ENCODE peak calls at places on chromosomes 11 and 22, in eight cellular contexts. P, C, L, R, X, K, B and F are unnamed samples.

GRCh38 chr11:65041206-65042035 is at the start of gene SAC3D1:
- DNase-seq in X (no peak), K (peak), P (peak), B (peak), R (no peak), L (peak), C (peak), F (peak)

GRCh38 chr22:24102366-24103200 is 78.7 kb upstream of the SUSD2 start:
- DNase-seq in L (no peak), B (peak), C (no peak), P (peak), R (no peak), X (no peak), K (no peak), F (no peak)

GRCh38 chr11:64742940-64743590 is 877 bp downstream of the RASGRP2 start:
- DNase-seq in L (peak), P (peak), R (no peak), B (peak), K (peak), X (no peak), C (peak), F (peak)

GRCh38 chr11:126930100-126930841 is 70.3 kb downstream of the KIRREL3 start:
- DNase-seq in R (no peak), B (no peak), X (no peak), K (no peak), L (peak), C (no peak), P (no peak), F (no peak)

GRCh38 chr11:87212891-87213290 is 175.2 kb downstream of the TMEM135 start:
- DNase-seq in K (no peak), X (no peak), C (no peak), R (no peak), P (no peak), L (no peak), B (no peak), F (no peak)

GRCh38 chr11:118979434-118979833 is 7.9 kb downstream of the FOXR1 start:
- DNase-seq in B (peak), R (no peak), C (no peak), P (no peak), K (no peak), L (no peak), X (no peak), F (no peak)

GRCh38 chr11:1744879-1745700 is 5.3 kb downstream of the IFITM10 start:
- DNase-seq in B (peak), X (no peak), L (no peak), K (peak), P (peak), C (no peak), R (no peak), F (no peak)

GRCh38 chr11:9075441-9076000 is 15.9 kb downstream of the SCUBE2 start:
- DNase-seq in R (no peak), P (no peak), K (no peak), C (no peak), B (no peak), X (no peak), L (no peak), F (no peak)

GRCh38 chr11:14764213-14764898 is 120.8 kb downstream of the PDE3B start:
- DNase-seq in X (no peak), P (no peak), K (no peak), B (no peak), C (peak), L (no peak), R (no peak), F (no peak)

GRCh38 chr22:19036523-19037273 is 85.5 kb downstream of the DGCR2 start:
- DNase-seq in K (peak), L (no peak), P (peak), R (no peak), B (peak), C (no peak), X (no peak), F (no peak)

GRCh38 chr11:17600316-17601205 is 53.5 kb downstream of the OTOG start:
- DNase-seq in P (no peak), B (peak), C (no peak), K (peak), X (no peak), L (no peak), R (peak), F (peak)

GRCh38 chr11:17598700-17599459 is 51.8 kb downstream of the OTOG start:
- DNase-seq in B (peak), R (peak), X (peak), C (peak), K (peak), P (peak), L (peak), F (peak)

GRCh38 chr22:24137595-24137994 is 43.7 kb upstream of the SUSD2 start:
- DNase-seq in C (no peak), L (peak), R (no peak), B (peak), P (no peak), X (no peak), K (no peak), F (no peak)

GRCh38 chr22:23274146-23274526 is 93.8 kb downstream of the BCR start:
- DNase-seq in L (no peak), R (no peak), C (no peak), P (no peak), K (no peak), B (no peak), X (no peak), F (no peak)

GRCh38 chr11:78868563-78868962 is 293.9 kb upstream of the NARS2 start:
- DNase-seq in K (no peak), R (no peak), B (no peak), X (no peak), L (no peak), P (no peak), C (no peak), F (no peak)

GRCh38 chr11:114228401-114229061 is 67.7 kb upstream of the NNMT start:
- DNase-seq in C (no peak), K (no peak), X (no peak), B (no peak), P (no peak), R (no peak), L (no peak), F (no peak)

GRCh38 chr11:124640660-124641059 is 18.0 kb downstream of the TBRG1 start:
- DNase-seq in R (no peak), C (no peak), P (no peak), B (no peak), K (no peak), L (no peak), X (no peak), F (no peak)

GRCh38 chr11:106063009-106063408 is 14.1 kb downstream of the KBTBD3 start:
- DNase-seq in C (no peak), L (no peak), P (no peak), B (no peak), K (no peak), R (no peak), X (no peak), F (no peak)

GRCh38 chr22:44567846-44568493 is 69.9 kb upstream of the RTL6 start:
- DNase-seq in R (no peak), P (peak), C (peak), B (no peak), X (no peak), K (no peak), L (peak), F (peak)

GRCh38 chr11:1858576-1858975 is 5.7 kb downstream of the LSP1 start:
- DNase-seq in B (no peak), C (no peak), K (peak), L (no peak), R (no peak), X (no peak), P (no peak), F (no peak)

GRCh38 chr22:46053563-46054090 is 76.7 kb upstream of the WNT7B start:
- DNase-seq in R (peak), K (peak), C (peak), P (peak), X (no peak), B (peak), L (peak), F (peak)

GRCh38 chr22:41638124-41638523 is 17.0 kb downstream of the XRCC6 start:
- DNase-seq in P (no peak), B (no peak), X (no peak), R (no peak), L (no peak), C (no peak), K (no peak), F (no peak)

GRCh38 chr22:24414984-24415945 is 12.1 kb upstream of the ADORA2A start:
- DNase-seq in R (no peak), K (no peak), C (no peak), L (no peak), X (no peak), P (no peak), B (peak), F (no peak)

GRCh38 chr11:863389-864117 is 20.9 kb downstream of the TSPAN4 start:
- DNase-seq in P (no peak), K (no peak), R (no peak), L (no peak), C (no peak), X (no peak), B (no peak), F (no peak)

GRCh38 chr11:65714433-65714832 is 2.4 kb downstream of the KAT5 start:
- DNase-seq in B (no peak), L (no peak), K (no peak), R (no peak), X (no peak), P (no peak), C (no peak), F (no peak)

GRCh38 chr11:89489930-89490329 is 1.2 kb downstream of the NOX4 start:
- DNase-seq in B (no peak), R (no peak), X (no peak), L (peak), K (no peak), P (no peak), C (no peak), F (no peak)

GRCh38 chr11:3638513-3638912 is 3.3 kb downstream of the ART5 start:
- DNase-seq in K (no peak), P (no peak), X (no peak), L (no peak), B (peak), R (no peak), C (no peak), F (no peak)

GRCh38 chr22:19879248-19879575 is 24.5 kb upstream of the GNB1L start:
- DNase-seq in P (peak), X (no peak), K (peak), B (no peak), R (no peak), L (no peak), C (no peak), F (no peak)

GRCh38 chr11:108873938-108874337 is 209.1 kb downstream of the DDX10 start:
- DNase-seq in R (no peak), K (no peak), L (no peak), X (no peak), P (no peak), B (peak), C (no peak), F (no peak)

GRCh38 chr11:2892215-2893020 is 6.8 kb upstream of the CDKN1C start:
- DNase-seq in C (peak), B (peak), R (no peak), K (no peak), X (no peak), P (peak), L (peak), F (peak)

GRCh38 chr11:73308003-73308962 is at the start of gene ARHGEF17:
- DNase-seq in C (no peak), K (peak), L (peak), R (peak), B (peak), P (peak), X (no peak), F (peak)

GRCh38 chr22:47848384-47848920 is 1086.0 kb downstream of the TBC1D22A start:
- DNase-seq in X (no peak), C (no peak), P (no peak), K (no peak), R (no peak), L (no peak), B (no peak), F (peak)

GRCh38 chr22:20096574-20097420 is 16.8 kb downstream of the DGCR8 start:
- DNase-seq in X (no peak), C (no peak), L (no peak), R (no peak), B (peak), K (no peak), P (no peak), F (no peak)

GRCh38 chr11:117930668-117931330 is 1.6 kb upstream of the TMPRSS13 start:
- DNase-seq in P (no peak), R (no peak), L (no peak), B (no peak), C (peak), X (no peak), K (no peak), F (no peak)

GRCh38 chr11:114124601-114125144 is 65.2 kb downstream of the ZBTB16 start:
- DNase-seq in K (no peak), L (no peak), R (no peak), P (no peak), X (no peak), C (no peak), B (no peak), F (no peak)

GRCh38 chr11:105825141-105825540 is 196.9 kb downstream of the MSANTD4 start:
- DNase-seq in C (no peak), B (no peak), R (no peak), K (no peak), L (no peak), X (no peak), P (no peak), F (no peak)

GRCh38 chr22:45094826-45095225 is 68.9 kb upstream of the NUP50 start:
- DNase-seq in R (no peak), C (no peak), K (no peak), X (no peak), P (no peak), L (peak), B (peak), F (no peak)

GRCh38 chr11:116454020-116454645 is 318.7 kb downstream of the BUD13 start:
- DNase-seq in B (no peak), L (peak), R (peak), C (peak), P (no peak), X (peak), K (no peak), F (peak)

GRCh38 chr22:30396871-30397655 is at the start of gene SEC14L2:
- DNase-seq in X (no peak), B (peak), P (peak), K (peak), R (peak), C (peak), L (peak), F (peak)

GRCh38 chr22:30393885-30394284 is 2.9 kb upstream of the SEC14L2 start:
- DNase-seq in K (no peak), B (peak), C (no peak), L (no peak), R (no peak), X (no peak), P (no peak), F (no peak)

GRCh38 chr22:30390974-30391691 is 3.9 kb upstream of the RNF215 start:
- DNase-seq in X (peak), K (peak), C (peak), P (peak), B (peak), R (peak), L (peak), F (peak)

GRCh38 chr22:30393322-30393680 is 3.5 kb upstream of the SEC14L2 start:
- DNase-seq in R (no peak), C (no peak), L (no peak), B (peak), K (no peak), P (no peak), X (no peak), F (no peak)

DNA sequence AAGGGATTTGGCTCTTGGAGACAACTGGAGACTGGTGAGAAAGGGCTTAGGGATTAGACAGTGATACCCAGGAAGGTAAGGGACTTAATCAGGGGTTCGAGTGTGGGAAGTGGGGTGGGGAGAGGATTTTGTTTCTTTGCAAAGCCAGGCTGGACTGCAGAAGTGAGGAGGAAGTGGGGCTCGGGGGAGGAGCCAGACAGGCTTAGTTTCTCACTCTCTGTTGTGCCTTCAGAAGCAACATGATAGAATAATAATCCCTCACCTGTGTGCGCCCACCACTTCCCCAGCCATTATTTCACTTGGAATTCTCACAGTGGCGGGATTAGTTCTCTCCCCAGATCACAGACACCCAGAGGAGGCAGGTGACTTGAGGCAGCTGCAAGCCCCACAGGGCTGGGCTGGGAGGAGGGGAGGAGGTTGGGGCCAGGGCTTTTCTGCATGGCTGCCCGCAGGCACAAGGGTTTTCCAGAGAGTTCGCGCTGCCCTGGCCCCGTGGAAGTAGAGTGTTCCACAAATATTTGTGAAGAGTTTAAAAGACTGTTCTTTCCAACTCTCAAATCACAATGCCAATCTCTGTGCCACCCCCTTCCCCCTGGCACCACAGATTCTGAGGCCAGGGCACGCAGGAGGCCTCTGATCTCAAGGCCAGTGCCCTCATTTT is 4.0 kb upstream of the SEC14L2 start:
- DNase-seq in B (peak), X (no peak), R (no peak), C (peak), K (no peak), L (peak), P (peak), F (no peak)
- H3K27ac ChIP-seq in B (no peak), X (no peak), R (no peak), C (no peak), K (peak), L (no peak), P (no peak), F (no peak)

GRCh38 chr11:76772783-76773106 is 10.4 kb upstream of the TSKU start:
- DNase-seq in R (no peak), K (no peak), B (no peak), L (no peak), P (no peak), X (no peak), C (no peak), F (no peak)

GRCh38 chr11:76772100-76772782 is 10.9 kb upstream of the TSKU start:
- DNase-seq in X (no peak), L (no peak), C (no peak), B (peak), R (no peak), P (no peak), K (no peak), F (no peak)

GRCh38 chr11:76770642-76771445 is 12.3 kb upstream of the TSKU start:
- DNase-seq in B (peak), X (peak), L (peak), P (no peak), C (no peak), K (no peak), R (peak), F (peak)

GRCh38 chr11:76769645-76770586 is 13.2 kb upstream of the TSKU start:
- DNase-seq in P (peak), R (peak), K (no peak), L (peak), X (no peak), B (no peak), C (no peak), F (no peak)

GRCh38 chr11:76771446-76772099 is 11.6 kb upstream of the TSKU start:
- DNase-seq in B (no peak), C (no peak), R (no peak), P (no peak), L (no peak), X (no peak), K (no peak), F (no peak)
- H3K27ac ChIP-seq in B (peak), C (no peak), R (peak), P (peak), L (peak), X (peak), K (no peak), F (peak)

GRCh38 chr11:129530154-129530895 is 154.7 kb downstream of the BARX2 start:
- DNase-seq in X (no peak), R (peak), L (no peak), C (no peak), B (no peak), P (no peak), K (no peak), F (peak)
- H3K27ac ChIP-seq in X (no peak), R (peak), L (no peak), C (no peak), B (no peak), P (no peak), K (no peak), F (peak)

GRCh38 chr11:46705070-46705688 is 4.3 kb downstream of the ZNF408 start:
- DNase-seq in B (no peak), P (no peak), C (no peak), L (no peak), R (no peak), K (peak), X (no peak), F (no peak)
- H3K27ac ChIP-seq in B (no peak), P (no peak), C (no peak), L (no peak), R (no peak), K (no peak), X (no peak), F (no peak)